ENCODE peak calls at places on chromosome 22, in four cellular contexts. One of them, this sample, is unnamed.

GRCh38 chr22:36662981-36663380 is 40.6 kb downstream of the CACNG2 start:
- DNase-seq in A549: no peak
- DNase-seq in K562: no peak
- DNase-seq in HepG2: no peak
- DNase-seq in this sample: no peak

GRCh38 chr22:45774016-45774670 is 102.5 kb downstream of the ATXN10 start:
- DNase-seq in A549: no peak
- DNase-seq in K562: no peak
- DNase-seq in HepG2: no peak
- DNase-seq in this sample: no peak

GRCh38 chr22:26712158-26712557 is 54.8 kb downstream of the MIAT start:
- DNase-seq in A549: no peak
- DNase-seq in K562: no peak
- DNase-seq in HepG2: no peak
- DNase-seq in this sample: no peak

GRCh38 chr22:48369789-48370507 is 1457.7 kb downstream of the BRD1 start:
- DNase-seq in A549: peak
- DNase-seq in K562: no peak
- DNase-seq in HepG2: peak
- DNase-seq in this sample: peak

GRCh38 chr22:24589518-24590030 is 3.3 kb downstream of the LRRC75B start:
- DNase-seq in A549: no peak
- DNase-seq in K562: no peak
- DNase-seq in HepG2: no peak
- DNase-seq in this sample: no peak

GRCh38 chr22:26461188-26461810 is 22.3 kb downstream of the HPS4 start:
- DNase-seq in A549: peak
- DNase-seq in K562: peak
- DNase-seq in HepG2: peak
- DNase-seq in this sample: peak

GRCh38 chr22:29654420-29654819 is 51.0 kb downstream of the NF2 start:
- DNase-seq in A549: no peak
- DNase-seq in K562: no peak
- DNase-seq in HepG2: no peak
- DNase-seq in this sample: no peak

GRCh38 chr22:25368271-25368670 is 148.8 kb downstream of the CRYBB2 start:
- DNase-seq in A549: no peak
- DNase-seq in K562: no peak
- DNase-seq in HepG2: no peak
- DNase-seq in this sample: no peak

GRCh38 chr22:48548391-48548790 is 1279.3 kb downstream of the BRD1 start:
- DNase-seq in A549: no peak
- DNase-seq in K562: no peak
- DNase-seq in HepG2: no peak
- DNase-seq in this sample: no peak

GRCh38 chr22:26981111-26981510 is 323.7 kb downstream of the MIAT start:
- DNase-seq in A549: no peak
- DNase-seq in K562: no peak
- DNase-seq in HepG2: no peak
- DNase-seq in this sample: no peak

GRCh38 chr22:23085351-23085671 is 15.0 kb downstream of the GNAZ start:
- DNase-seq in A549: no peak
- DNase-seq in K562: no peak
- DNase-seq in HepG2: no peak
- DNase-seq in this sample: no peak

GRCh38 chr22:19111584-19111983 is 10.6 kb downstream of the DGCR2 start:
- DNase-seq in A549: no peak
- DNase-seq in K562: no peak
- DNase-seq in HepG2: no peak
- DNase-seq in this sample: no peak

GRCh38 chr22:18987765-18988164 is 51.7 kb upstream of the PRODH start:
- DNase-seq in A549: peak
- DNase-seq in K562: peak
- DNase-seq in HepG2: peak
- DNase-seq in this sample: peak

GRCh38 chr22:20027966-20028854 is 7.3 kb downstream of the TANGO2 start:
- DNase-seq in A549: no peak
- DNase-seq in K562: peak
- DNase-seq in HepG2: no peak
- DNase-seq in this sample: no peak

GRCh38 chr22:42645341-42645937 is 3.8 kb downstream of the CYB5R3 start:
- DNase-seq in A549: no peak
- DNase-seq in K562: no peak
- DNase-seq in HepG2: no peak
- DNase-seq in this sample: no peak

GRCh38 chr22:20728523-20729190 is 45.3 kb upstream of the SERPIND1 start:
- DNase-seq in A549: no peak
- DNase-seq in K562: no peak
- DNase-seq in HepG2: no peak
- DNase-seq in this sample: no peak

GRCh38 chr22:23119492-23120414 is 22.0 kb downstream of the RSPH14 start:
- DNase-seq in A549: no peak
- DNase-seq in K562: peak
- DNase-seq in HepG2: no peak
- DNase-seq in this sample: no peak

GRCh38 chr22:35972559-35972958 is 56.1 kb downstream of the RBFOX2 start:
- DNase-seq in A549: no peak
- DNase-seq in K562: no peak
- DNase-seq in HepG2: no peak
- DNase-seq in this sample: no peak

GRCh38 chr22:23898006-23898974 is 4.1 kb downstream of the MIF start:
- DNase-seq in A549: no peak
- DNase-seq in K562: no peak
- DNase-seq in HepG2: no peak
- DNase-seq in this sample: no peak

GRCh38 chr22:46854125-46854870 is 91.8 kb downstream of the TBC1D22A start:
- DNase-seq in A549: no peak
- DNase-seq in K562: peak
- DNase-seq in HepG2: no peak
- DNase-seq in this sample: no peak

GRCh38 chr22:41828516-41828915 is 4.4 kb upstream of the SREBF2 start:
- DNase-seq in A549: no peak
- DNase-seq in K562: no peak
- DNase-seq in HepG2: no peak
- DNase-seq in this sample: no peak

GRCh38 chr22:38437416-38437815 is 17.6 kb downstream of the KCNJ4 start:
- DNase-seq in A549: no peak
- DNase-seq in K562: no peak
- DNase-seq in HepG2: peak
- DNase-seq in this sample: no peak
- TF ChIP-seq KDM1A in A549: no peak
- TF ChIP-seq KDM1A in K562: no peak
- TF ChIP-seq KDM1A in HepG2: no peak
- TF ChIP-seq KDM1A in this sample: no peak

DNA sequence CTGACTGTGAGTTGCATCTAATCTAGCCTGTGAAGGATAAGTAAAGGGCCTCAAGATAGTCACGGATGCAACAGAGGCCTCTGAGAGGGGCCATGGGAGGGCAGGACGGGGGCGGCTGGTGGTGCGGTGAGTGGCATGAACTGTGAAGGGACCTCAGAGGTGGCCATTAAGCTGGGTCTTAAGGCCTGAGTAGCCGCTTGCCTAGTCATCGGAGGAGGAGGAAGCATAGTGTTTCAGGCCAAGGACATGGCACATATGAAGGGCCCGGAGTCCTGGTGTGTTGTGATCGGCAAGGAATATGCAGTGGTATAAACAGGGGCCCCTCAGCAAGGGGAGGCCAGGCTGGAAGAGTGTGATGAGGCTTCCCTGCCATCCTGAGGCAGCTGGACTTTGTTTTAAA is 51.8 kb downstream of the TRIOBP start:
- DNase-seq in A549: no peak
- DNase-seq in K562: no peak
- DNase-seq in HepG2: no peak
- DNase-seq in this sample: no peak
- TF ChIP-seq KDM1A in A549: no peak
- TF ChIP-seq KDM1A in K562: no peak
- TF ChIP-seq KDM1A in HepG2: no peak
- TF ChIP-seq KDM1A in this sample: no peak

GRCh38 chr22:39289445-39290247 is 29.8 kb downstream of the RPL3 start:
- DNase-seq in A549: no peak
- DNase-seq in K562: no peak
- DNase-seq in HepG2: no peak
- DNase-seq in this sample: no peak
- TF ChIP-seq KDM1A in A549: no peak
- TF ChIP-seq KDM1A in K562: no peak
- TF ChIP-seq KDM1A in HepG2: no peak
- TF ChIP-seq KDM1A in this sample: no peak

GRCh38 chr22:17120281-17120680 is 879 bp downstream of the TMEM121B start:
- DNase-seq in A549: no peak
- DNase-seq in K562: peak
- DNase-seq in HepG2: no peak
- DNase-seq in this sample: peak
- TF ChIP-seq KDM1A in A549: no peak
- TF ChIP-seq KDM1A in K562: no peak
- TF ChIP-seq KDM1A in HepG2: no peak
- TF ChIP-seq KDM1A in this sample: no peak

DNA sequence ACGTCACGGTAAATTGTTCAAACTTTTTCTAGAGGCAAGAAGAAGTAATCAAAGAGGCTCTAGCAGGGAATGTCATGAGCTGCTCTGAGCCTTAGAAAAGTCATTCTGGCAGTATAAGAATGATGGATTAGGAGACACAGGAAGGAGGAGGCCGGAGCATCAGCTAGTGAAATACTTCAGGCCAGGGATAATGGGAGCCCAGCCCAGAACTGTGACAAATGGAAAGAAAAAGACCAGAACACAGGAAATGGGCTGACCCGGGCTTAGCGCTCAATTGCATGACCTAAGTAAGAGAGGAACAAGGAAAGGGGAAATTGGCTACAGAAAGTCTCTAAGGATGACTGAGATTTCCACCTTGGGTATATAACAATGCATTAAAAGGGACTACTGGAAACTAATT is 108.6 kb downstream of the LARGE1 start:
- DNase-seq in A549: no peak
- DNase-seq in K562: no peak
- DNase-seq in HepG2: no peak
- DNase-seq in this sample: no peak
- TF ChIP-seq KDM1A in A549: no peak
- TF ChIP-seq KDM1A in K562: no peak
- TF ChIP-seq KDM1A in HepG2: no peak
- TF ChIP-seq KDM1A in this sample: no peak

DNA sequence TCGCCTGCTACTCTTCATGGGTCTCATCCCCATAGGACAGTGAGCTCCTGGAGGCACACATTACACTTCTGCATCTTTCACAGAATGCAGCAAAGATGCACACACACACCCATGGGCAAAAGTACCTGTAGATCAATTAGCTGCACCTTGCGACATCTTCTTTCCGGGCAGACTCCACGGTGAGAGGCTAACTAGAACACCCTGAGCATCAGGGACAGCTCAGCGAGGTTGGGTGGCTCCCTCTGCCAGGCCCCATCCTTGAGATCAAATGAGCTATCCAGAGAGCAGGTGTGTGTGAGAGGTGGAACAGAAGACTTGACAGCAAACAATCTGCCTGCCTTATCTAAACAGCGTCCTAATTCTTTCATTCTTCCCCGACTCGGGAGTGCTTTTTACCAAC is 96.1 kb upstream of the BID start:
- DNase-seq in A549: no peak
- DNase-seq in K562: no peak
- DNase-seq in HepG2: no peak
- DNase-seq in this sample: no peak
- TF ChIP-seq KDM1A in A549: no peak
- TF ChIP-seq KDM1A in K562: no peak
- TF ChIP-seq KDM1A in HepG2: no peak
- TF ChIP-seq KDM1A in this sample: no peak

GRCh38 chr22:37716708-37717107 is 19.9 kb downstream of the TRIOBP start:
- DNase-seq in A549: no peak
- DNase-seq in K562: no peak
- DNase-seq in HepG2: no peak
- DNase-seq in this sample: no peak
- TF ChIP-seq KDM1A in A549: no peak
- TF ChIP-seq KDM1A in K562: no peak
- TF ChIP-seq KDM1A in HepG2: no peak
- TF ChIP-seq KDM1A in this sample: no peak

GRCh38 chr22:28171135-28171534 is 252.1 kb upstream of the PITPNB start:
- DNase-seq in A549: no peak
- DNase-seq in K562: no peak
- DNase-seq in HepG2: no peak
- DNase-seq in this sample: no peak

GRCh38 chr22:28174509-28174908 is 255.5 kb upstream of the PITPNB start:
- DNase-seq in A549: no peak
- DNase-seq in K562: no peak
- DNase-seq in HepG2: no peak
- DNase-seq in this sample: no peak

GRCh38 chr22:28172948-28173360 is 253.9 kb upstream of the PITPNB start:
- DNase-seq in A549: no peak
- DNase-seq in K562: no peak
- DNase-seq in HepG2: no peak
- DNase-seq in this sample: no peak

GRCh38 chr22:28175730-28176492 is 256.9 kb upstream of the PITPNB start:
- DNase-seq in A549: no peak
- DNase-seq in K562: no peak
- DNase-seq in HepG2: no peak
- DNase-seq in this sample: no peak

GRCh38 chr22:28171713-28172112 is 252.7 kb upstream of the PITPNB start:
- DNase-seq in A549: no peak
- DNase-seq in K562: no peak
- DNase-seq in HepG2: no peak
- DNase-seq in this sample: no peak
- TF ChIP-seq KDM1A in A549: no peak
- TF ChIP-seq KDM1A in K562: no peak
- TF ChIP-seq KDM1A in HepG2: no peak
- TF ChIP-seq KDM1A in this sample: no peak

GRCh38 chr22:32619614-32620426 is 145.2 kb downstream of the FBXO7 start:
- DNase-seq in A549: no peak
- DNase-seq in K562: no peak
- DNase-seq in HepG2: peak
- DNase-seq in this sample: no peak
- TF ChIP-seq KDM1A in A549: no peak
- TF ChIP-seq KDM1A in K562: no peak
- TF ChIP-seq KDM1A in HepG2: peak
- TF ChIP-seq KDM1A in this sample: no peak

DNA sequence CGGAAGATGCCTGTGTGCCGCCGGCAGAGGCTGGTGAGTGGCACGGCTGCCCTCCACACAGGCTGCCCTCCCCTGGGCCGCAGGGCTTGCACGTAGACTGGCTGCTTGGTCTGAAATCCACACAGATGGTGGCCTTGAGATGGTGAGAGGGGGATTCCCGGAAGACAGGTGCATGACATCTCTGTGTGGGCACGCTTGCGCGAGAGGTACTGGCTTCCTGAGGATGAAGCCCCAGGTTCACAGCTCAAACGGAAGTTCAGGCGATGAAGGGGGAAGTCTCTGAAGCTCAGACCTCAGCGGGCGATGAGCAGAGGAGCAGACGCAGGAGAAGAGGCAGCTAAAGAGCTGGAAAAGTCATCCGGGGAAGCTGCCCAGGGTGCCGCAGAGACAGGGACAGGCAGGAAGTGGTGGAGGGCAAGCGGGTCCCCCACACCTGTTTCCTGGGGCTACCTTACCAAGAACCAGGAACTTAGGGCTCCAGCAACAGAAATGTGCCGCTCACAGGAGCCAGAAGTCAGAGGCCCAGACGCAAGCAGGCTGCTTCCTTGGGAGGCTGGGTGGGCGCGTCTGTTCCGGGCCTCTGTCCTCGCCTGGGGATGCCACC is 7.2 kb downstream of the CRELD2 start:
- DNase-seq in A549: no peak
- DNase-seq in K562: no peak
- DNase-seq in HepG2: no peak
- DNase-seq in this sample: no peak
- TF ChIP-seq KDM1A in A549: no peak
- TF ChIP-seq KDM1A in K562: no peak
- TF ChIP-seq KDM1A in HepG2: no peak
- TF ChIP-seq KDM1A in this sample: no peak